ENCODE peak calls at places on chromosomes 4 and X, in eight cellular contexts. D, R, J, E, Z, C, S and M are unnamed samples.

GRCh38 chr4:128191115-128191897 is 96.3 kb downstream of the PGRMC2 start:
- DNase-seq in D (peak; percentile 67), R (peak; percentile 85), J (peak; percentile 84), E (peak; percentile 65), Z (peak; percentile 51), C (peak; percentile 41), S (peak; percentile 51), M (peak; percentile 73)

GRCh38 chrX:72306851-72307645 is 1.3 kb upstream of the CITED1 start:
- DNase-seq in D (peak; percentile 59), R (peak; percentile 86), J (peak; percentile 8), E (peak; percentile 91), Z (no peak), C (peak; percentile 21), S (peak; percentile 19), M (peak; percentile 57)

GRCh38 chr4:83771113-83771705 is 235.3 kb downstream of the GPAT3 start:
- DNase-seq in D (no peak), R (peak; percentile 59), J (peak; percentile 28), E (peak; percentile 35), Z (no peak), C (peak; percentile 28), S (no peak), M (peak; percentile 55)

GRCh38 chrX:101206471-101206870 is 13.1 kb upstream of the DRP2 start:
- DNase-seq in D (no peak), R (no peak), J (peak; percentile 16), E (peak; percentile 61), Z (no peak), C (no peak), S (no peak), M (peak; percentile 27)

GRCh38 chrX:23890933-23891332 is 16.8 kb downstream of the APOO start:
- DNase-seq in D (no peak), R (no peak), J (no peak), E (no peak), Z (no peak), C (no peak), S (no peak), M (no peak)

GRCh38 chrX:100584636-100585035 is at the start of gene TNMD:
- DNase-seq in D (no peak), R (no peak), J (no peak), E (no peak), Z (no peak), C (no peak), S (no peak), M (no peak)

GRCh38 chr4:7828011-7828720 is 111.5 kb downstream of the AFAP1 start:
- DNase-seq in D (no peak), R (no peak), J (peak; percentile 65), E (peak; percentile 72), Z (peak; percentile 48), C (no peak), S (no peak), M (peak; percentile 96)

GRCh38 chr4:10741961-10742699 is 57.6 kb upstream of the CLNK start:
- DNase-seq in D (no peak), R (no peak), J (no peak), E (no peak), Z (no peak), C (no peak), S (no peak), M (no peak)

GRCh38 chr4:59062970-59063369 is 1952.8 kb upstream of the IGFBP7 start:
- DNase-seq in D (no peak), R (no peak), J (no peak), E (no peak), Z (no peak), C (no peak), S (no peak), M (no peak)

GRCh38 chr4:111880116-111880515 is 265.1 kb upstream of the FAM241A start:
- DNase-seq in D (no peak), R (no peak), J (no peak), E (no peak), Z (no peak), C (no peak), S (no peak), M (no peak)

GRCh38 chr4:122458625-122459024 is 2.1 kb upstream of the IL2 start:
- DNase-seq in D (no peak), R (no peak), J (peak; percentile 82), E (no peak), Z (no peak), C (no peak), S (no peak), M (no peak)

GRCh38 chrX:40120838-40121580 is 23.3 kb upstream of the BCOR start:
- DNase-seq in D (no peak), R (no peak), J (no peak), E (peak; percentile 75), Z (no peak), C (no peak), S (no peak), M (no peak)

GRCh38 chr4:153398713-153399112 is 54.2 kb downstream of the MND1 start:
- DNase-seq in D (no peak), R (no peak), J (no peak), E (no peak), Z (no peak), C (no peak), S (no peak), M (no peak)

GRCh38 chrX:65596270-65596669 is 61.7 kb upstream of the LAS1L start:
- DNase-seq in D (no peak), R (no peak), J (peak; percentile 73), E (peak; percentile 69), Z (peak; percentile 18), C (no peak), S (peak; percentile 30), M (peak; percentile 22)

GRCh38 chrX:102067966-102068723 is 57.3 kb upstream of the TCEAL2 start:
- DNase-seq in D (no peak), R (no peak), J (peak; percentile 25), E (peak; percentile 51), Z (peak; percentile 2), C (peak; percentile 4), S (no peak), M (peak; percentile 0)

GRCh38 chrX:56788717-56789122 is 59.7 kb downstream of the NBDY start:
- DNase-seq in D (peak; percentile 1), R (peak; percentile 75), J (no peak), E (no peak), Z (no peak), C (peak; percentile 41), S (no peak), M (peak; percentile 49)

GRCh38 chr4:150782311-150782710 is 200.4 kb downstream of the MAB21L2 start:
- DNase-seq in D (no peak), R (no peak), J (no peak), E (no peak), Z (no peak), C (no peak), S (no peak), M (no peak)

GRCh38 chrX:69501433-69501832 is 2.7 kb upstream of the NALF2 start:
- DNase-seq in D (no peak), R (peak; percentile 71), J (no peak), E (no peak), Z (no peak), C (peak; percentile 2), S (no peak), M (no peak)

GRCh38 chrX:119871245-119871598 is 311 bp downstream of the RNF113A start:
- DNase-seq in D (no peak), R (no peak), J (no peak), E (no peak), Z (no peak), C (no peak), S (no peak), M (peak; percentile 5)

GRCh38 chr4:62075082-62075481 is 875.0 kb downstream of the ADGRL3 start:
- DNase-seq in D (no peak), R (no peak), J (no peak), E (no peak), Z (no peak), C (no peak), S (no peak), M (no peak)

GRCh38 chrX:40083979-40084359 is 13.8 kb downstream of the BCOR start:
- DNase-seq in D (no peak), R (no peak), J (no peak), E (no peak), Z (no peak), C (no peak), S (no peak), M (no peak)

GRCh38 chr4:11732155-11732554 is 303.5 kb upstream of the HS3ST1 start:
- DNase-seq in D (no peak), R (no peak), J (no peak), E (no peak), Z (no peak), C (no peak), S (no peak), M (no peak)

GRCh38 chr4:98663226-98664006 is 5.0 kb upstream of the TSPAN5 start:
- DNase-seq in D (no peak), R (no peak), J (peak; percentile 87), E (peak; percentile 79), Z (peak; percentile 30), C (no peak), S (peak; percentile 81), M (no peak)

GRCh38 chr4:167890226-167890625 is 202.1 kb upstream of the ANXA10 start:
- DNase-seq in D (no peak), R (no peak), J (no peak), E (no peak), Z (no peak), C (no peak), S (no peak), M (peak; percentile 39)

GRCh38 chr4:55169352-55169959 is 44.1 kb upstream of the KDR start:
- DNase-seq in D (no peak), R (no peak), J (no peak), E (no peak), Z (no peak), C (no peak), S (no peak), M (no peak)

GRCh38 chrX:44784241-44784640 is 59.6 kb upstream of the DUSP21 start:
- DNase-seq in D (no peak), R (no peak), J (no peak), E (peak; percentile 34), Z (no peak), C (no peak), S (no peak), M (no peak)

GRCh38 chrX:133005038-133005437 is 46.6 kb upstream of the HS6ST2 start:
- DNase-seq in D (no peak), R (no peak), J (no peak), E (peak; percentile 28), Z (no peak), C (no peak), S (no peak), M (no peak)